ENCODE peak calls at places on chromosome 22, in four cellular contexts. H is H1, L is HepG2, V is GM12878. P is an unnamed sample.

GRCh38 chr22:46058591-46059519 is 81.9 kb upstream of the WNT7B start:
- DNase-seq in H (no peak), V (no peak), L (no peak), P (no peak)

GRCh38 chr22:21446827-21447690 is 20.1 kb upstream of the TMEM191C start:
- DNase-seq in H (peak; percentile 31), V (no peak), L (no peak), P (no peak)

GRCh38 chr22:17264321-17265052 is 45.3 kb upstream of the ADA2 start:
- DNase-seq in L (no peak), V (no peak), H (peak; percentile 72), P (peak; percentile 50)

GRCh38 chr22:19756288-19757128 is 4.1 kb upstream of the TBX1 start:
- DNase-seq in L (peak; percentile 35), H (peak; percentile 78), V (no peak), P (no peak)

GRCh38 chr22:32926600-32926999 is 125.1 kb downstream of the TIMP3 start:
- DNase-seq in H (peak; percentile 54), V (no peak), L (peak; percentile 44), P (no peak)

GRCh38 chr22:46045459-46046298 is 68.7 kb upstream of the WNT7B start:
- DNase-seq in L (no peak), H (no peak), V (no peak), P (no peak)

GRCh38 chr22:40498454-40499186 is 128.2 kb downstream of the SGSM3 start:
- DNase-seq in L (peak; percentile 99), H (no peak), V (no peak), P (peak; percentile 20)

GRCh38 chr22:39433476-39434242 is 23.2 kb upstream of the MGAT3 start:
- DNase-seq in V (no peak), H (no peak), L (no peak), P (no peak)

GRCh38 chr22:22384267-22384666 is 124.3 kb downstream of the ZNF280B start:
- DNase-seq in H (no peak), V (no peak), L (no peak), P (no peak)

GRCh38 chr22:23657712-23658111 is 25.6 kb upstream of the DRICH1 start:
- DNase-seq in V (no peak), H (no peak), L (no peak), P (no peak)

GRCh38 chr22:21026783-21027692 is 5.3 kb downstream of the SLC7A4 start:
- DNase-seq in L (no peak), V (no peak), H (no peak), P (no peak)

GRCh38 chr22:20641198-20641892 is 132.6 kb upstream of the SERPIND1 start:
- DNase-seq in H (no peak), V (no peak), L (no peak), P (no peak)

GRCh38 chr22:44292521-44292920 is 20.2 kb downstream of the SHISAL1 start:
- DNase-seq in V (no peak), H (no peak), L (no peak), P (no peak)

GRCh38 chr22:19568337-19569311 is 44.4 kb upstream of the CLDN5 start:
- DNase-seq in L (no peak), H (no peak), V (no peak), P (no peak)

GRCh38 chr22:25165785-25166184 is 33.9 kb upstream of the CRYBB3 start:
- DNase-seq in V (no peak), H (no peak), L (no peak), P (no peak)

GRCh38 chr22:25759825-25760231 is 17.8 kb downstream of the MYO18B start:
- DNase-seq in H (no peak), V (no peak), L (peak; percentile 83), P (no peak)

GRCh38 chr22:24758164-24758799 is 16.2 kb downstream of the PIWIL3 start:
- DNase-seq in L (peak; percentile 34), V (no peak), H (peak; percentile 70), P (peak; percentile 23)

GRCh38 chr22:40178417-40179409 is 988 bp downstream of the TNRC6B start:
- DNase-seq in H (no peak), V (no peak), L (peak; percentile 31), P (no peak)

GRCh38 chr22:46737105-46737975 is 712 bp downstream of the CERK start:
- DNase-seq in V (no peak), L (no peak), H (peak; percentile 66), P (no peak)

GRCh38 chr22:28237092-28237491 is 318.0 kb upstream of the PITPNB start:
- DNase-seq in H (no peak), L (no peak), V (no peak), P (no peak)

GRCh38 chr22:17106785-17107546 is 14.2 kb downstream of the TMEM121B start:
- DNase-seq in V (no peak), L (no peak), H (no peak), P (no peak)

GRCh38 chr22:25494774-25495173 is 69.7 kb upstream of the GRK3 start:
- DNase-seq in V (peak; percentile 72), H (no peak), L (no peak), P (no peak)

GRCh38 chr22:44362249-44363040 is 49.7 kb upstream of the SHISAL1 start:
- DNase-seq in H (no peak), V (no peak), L (no peak), P (no peak)

GRCh38 chr22:23804781-23805291 is 18.1 kb downstream of the SMARCB1 start:
- DNase-seq in L (no peak), H (no peak), V (no peak), P (no peak)

GRCh38 chr22:36546932-36547331 is 18.0 kb upstream of the EIF3D start:
- DNase-seq in H (no peak), L (peak; percentile 9), V (no peak), P (no peak)

GRCh38 chr22:20423636-20424511 is 13.8 kb downstream of the SCARF2 start:
- DNase-seq in L (peak; percentile 23), H (no peak), V (no peak), P (no peak)

GRCh38 chr22:38304526-38304925 is 12.7 kb downstream of the CSNK1E start:
- DNase-seq in V (no peak), H (no peak), L (no peak), P (no peak)

GRCh38 chr22:38302906-38303305 is 14.3 kb downstream of the CSNK1E start:
- DNase-seq in H (no peak), L (no peak), V (no peak), P (no peak)

GRCh38 chr22:38308791-38309498 is 8.3 kb downstream of the CSNK1E start:
- DNase-seq in V (no peak), H (no peak), L (no peak), P (no peak)

GRCh38 chr22:38303974-38304373 is 13.3 kb downstream of the CSNK1E start:
- DNase-seq in H (no peak), V (no peak), L (no peak), P (no peak)

DNA sequence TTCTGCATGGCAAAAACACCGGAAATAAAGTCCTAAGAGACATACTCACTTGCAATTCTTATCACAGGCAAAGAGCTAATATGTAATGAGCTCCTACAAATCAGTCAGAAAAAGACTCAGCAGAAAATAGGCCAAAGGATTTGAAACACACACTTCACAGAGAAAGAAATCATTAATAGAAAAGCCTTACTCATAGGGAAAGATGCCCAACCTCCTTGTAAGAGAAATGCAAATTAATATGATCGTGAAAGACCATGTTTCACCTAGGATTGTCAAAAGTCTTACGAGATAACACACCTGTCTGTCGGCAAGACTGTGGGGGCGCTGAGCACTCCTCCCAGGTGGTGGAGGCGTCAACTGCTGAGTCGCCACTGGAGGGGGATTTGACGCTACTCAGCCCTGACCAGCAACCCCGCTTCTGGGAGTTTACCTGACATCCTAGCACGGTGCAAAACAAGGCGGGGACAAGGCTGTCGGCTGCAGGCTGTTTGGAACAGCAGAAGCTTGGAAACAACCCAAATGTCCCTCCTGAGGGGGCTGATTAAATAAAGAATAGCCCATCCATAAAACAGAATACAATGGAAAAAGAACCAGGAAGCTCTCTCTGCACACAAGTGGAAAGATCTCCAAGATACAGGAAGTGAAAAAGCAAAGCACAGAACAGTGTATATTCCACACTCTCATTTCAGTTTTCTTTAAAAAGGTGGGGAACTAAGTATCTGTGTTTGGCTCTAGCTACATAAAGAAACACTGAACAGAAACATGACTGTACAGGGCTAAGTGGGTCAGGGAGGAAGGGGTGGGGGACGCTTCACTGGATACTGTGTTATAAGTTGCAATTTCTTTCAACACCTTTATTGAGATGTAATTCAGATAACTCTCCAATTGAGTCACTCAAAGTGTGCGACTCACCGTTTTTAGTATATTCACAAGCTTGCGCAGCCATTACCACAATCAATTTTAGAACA is 11.5 kb downstream of the CSNK1E start:
- DNase-seq in V (peak; percentile 89), L (no peak), H (no peak), P (no peak)
- H3K4me1 ChIP-seq in V (peaks cover 44% of the 10 kb centered on the region), L (peaks cover 46% of the 10 kb centered on the region), H (peaks cover 4% of the 10 kb centered on the region), P (peaks cover 18% of the 10 kb centered on the region)

GRCh38 chr22:29244785-29245625 is 22.8 kb downstream of the RHBDD3 start:
- DNase-seq in V (no peak), H (no peak), L (no peak), P (no peak)

GRCh38 chr22:29243874-29244446 is 23.8 kb downstream of the RHBDD3 start:
- DNase-seq in L (no peak), V (no peak), H (no peak), P (no peak)

GRCh38 chr22:29251265-29251664 is 16.5 kb downstream of the RHBDD3 start:
- DNase-seq in H (no peak), V (no peak), L (no peak), P (no peak)

DNA sequence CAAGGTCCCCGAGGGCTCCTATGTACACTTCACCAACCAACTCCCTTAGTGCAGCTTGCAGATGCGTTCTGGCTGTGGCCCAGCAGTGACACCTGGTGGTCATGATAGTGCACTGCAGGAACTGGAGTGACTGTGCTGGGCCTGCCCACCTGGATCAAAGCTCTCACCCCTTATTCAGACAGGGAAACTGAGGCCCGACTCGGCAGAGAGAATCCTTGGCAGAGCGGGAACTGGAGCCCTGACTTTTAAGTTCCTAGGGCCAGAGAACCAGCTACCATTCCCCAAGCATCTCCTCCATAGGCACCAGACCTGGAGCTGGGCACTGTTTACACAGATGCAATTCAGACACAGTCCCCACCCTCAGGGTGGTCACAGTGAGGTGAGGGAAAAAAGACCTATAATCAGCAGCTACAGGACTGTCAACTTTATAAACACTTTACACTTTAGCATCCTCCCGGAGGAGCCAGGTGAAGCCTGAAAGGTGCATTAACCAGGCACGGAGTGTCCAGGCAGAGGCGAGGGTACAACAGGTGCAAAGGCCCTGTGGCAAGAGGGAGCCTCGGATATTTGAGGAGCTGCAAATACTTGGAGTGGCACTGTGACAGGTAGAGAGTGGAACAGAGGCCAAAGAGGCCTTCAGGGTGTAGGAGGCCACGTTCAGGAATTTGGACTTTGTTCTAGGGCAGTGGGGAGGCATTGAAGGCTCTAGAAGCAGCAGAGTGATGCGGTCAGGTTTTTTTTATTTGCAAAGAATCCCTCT is 22.0 kb downstream of the RHBDD3 start:
- DNase-seq in V (no peak), L (peak; percentile 62), H (peak; percentile 89), P (peak; percentile 32)
- TF ChIP-seq SUZ12 in V (no peak), L (no peak), H (no peak), P (no peak)

DNA sequence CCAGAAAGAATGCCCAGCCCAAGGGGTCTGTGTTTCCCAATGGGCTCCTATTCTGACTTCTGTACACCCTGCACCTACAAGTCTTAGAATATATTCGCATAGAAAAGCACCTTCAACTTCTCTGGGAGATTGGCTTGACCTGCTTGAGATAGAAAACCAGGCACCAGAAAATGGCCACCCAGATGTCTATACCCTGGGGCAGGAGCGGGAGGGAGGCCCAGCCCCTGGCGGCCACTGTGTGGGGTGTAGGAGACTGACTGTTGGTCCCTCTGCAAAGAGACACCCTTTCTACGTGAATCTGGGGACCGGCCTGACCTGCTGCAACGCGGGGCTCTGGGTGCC is 8.5 kb downstream of the DENND6B start:
- DNase-seq in L (no peak), V (no peak), H (no peak), P (no peak)
- H3K4me1 ChIP-seq in L (peaks cover 74% of the 10 kb centered on the region), V (peaks cover 13% of the 10 kb centered on the region), H (peaks cover 5% of the 10 kb centered on the region), P (peaks cover 10% of the 10 kb centered on the region)

DNA sequence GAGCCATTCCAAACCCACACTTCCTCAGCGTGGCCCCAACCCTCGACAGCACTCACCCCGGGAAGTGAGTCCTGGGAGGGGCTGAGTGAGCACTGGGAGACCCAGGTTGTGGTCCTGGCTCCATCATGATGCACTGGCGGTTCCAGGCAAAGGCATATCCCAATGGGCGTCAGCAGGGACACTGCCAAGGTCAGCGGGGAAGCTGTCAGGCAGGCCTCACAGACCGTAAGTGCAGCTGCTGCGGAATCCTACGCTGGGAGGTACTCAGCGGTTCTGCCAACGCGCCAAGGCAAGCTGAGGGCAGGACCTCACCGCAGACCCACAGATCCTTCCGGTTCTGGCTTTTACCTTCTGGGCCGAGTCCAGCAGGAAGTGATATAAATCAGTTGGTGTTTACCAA is 1.4 kb upstream of the GAL3ST1 start:
- DNase-seq in H (no peak), V (no peak), L (no peak), P (no peak)
- TF ChIP-seq SUZ12 in H (no peak), V (no peak), L (no peak), P (no peak)

P was measured in NT2/D1.